ENCODE peak calls at places on chromosome X, in five cellular contexts. G, U, D, J and Z are unnamed samples.

GRCh38 chrX:31705816-31706215 is 634.0 kb upstream of the FTHL17 start:
- DNase-seq in G (no peak), U (no peak), J (no peak), D (no peak), Z (no peak)

GRCh38 chrX:51922561-51922960 is 29.1 kb downstream of the MAGED1 start:
- DNase-seq in D (no peak), J (no peak), G (no peak), U (no peak), Z (no peak)

GRCh38 chrX:148146121-148146520 is 165.0 kb downstream of the FMR1NB start:
- DNase-seq in U (no peak), G (no peak), J (no peak), D (no peak), Z (no peak)

GRCh38 chrX:31580227-31580626 is 508.4 kb upstream of the FTHL17 start:
- DNase-seq in D (no peak), G (no peak), U (no peak), J (no peak), Z (no peak)

GRCh38 chrX:110531873-110532272 is 173.2 kb downstream of the RTL9 start:
- DNase-seq in J (no peak), G (no peak), U (no peak), D (no peak), Z (no peak)

GRCh38 chrX:13649823-13650222 is 3.1 kb upstream of the TCEANC start:
- DNase-seq in G (no peak), J (no peak), U (no peak), D (no peak), Z (no peak)

GRCh38 chrX:18271309-18271708 is 50.6 kb upstream of the BEND2 start:
- DNase-seq in G (no peak), U (no peak), J (no peak), D (no peak), Z (no peak)

GRCh38 chrX:2794336-2794735 is 34.4 kb upstream of the GYG2 start:
- DNase-seq in G (no peak), D (no peak), U (no peak), J (no peak), Z (no peak)

GRCh38 chrX:53000447-53001208 is 42.3 kb upstream of the FAM156A start:
- DNase-seq in G (no peak), U (no peak), D (no peak), J (no peak), Z (no peak)

GRCh38 chrX:147570483-147570882 is 341.2 kb upstream of the FMR1 start:
- DNase-seq in J (no peak), D (no peak), G (no peak), U (no peak), Z (no peak)

GRCh38 chrX:8147216-8147615 is 23.9 kb downstream of the VCX2 start:
- DNase-seq in G (no peak), J (no peak), U (no peak), D (no peak), Z (no peak)